ENCODE peak calls at places on chromosomes 6 and 20, in five cellular contexts. V is pancreas, D is cardiac muscle cell, Z is ovary, X is hepatocyte. J is an unnamed sample.
A peak's percentile ranks its signal among the peaks of the same experiment; 100 is the strongest.

GRCh38 chr6:129893513-129894098 is 32.5 kb upstream of the TMEM244 start:
- DNase-seq in Z (no peak), D (no peak), X (peak; percentile 9), V (no peak), J (no peak)

GRCh38 chr20:45427236-45428149 is 11.6 kb downstream of the PIGT start:
- DNase-seq in V (peak; percentile 60), Z (no peak), X (peak; percentile 64), D (no peak), J (no peak)

GRCh38 chr6:122616877-122617276 is 6.7 kb downstream of the PKIB start:
- DNase-seq in Z (no peak), X (no peak), D (no peak), V (no peak), J (no peak)

GRCh38 chr6:157056275-157056674 is 267.0 kb downstream of the TMEM242 start:
- DNase-seq in Z (no peak), X (no peak), D (no peak), V (no peak), J (no peak)

GRCh38 chr6:26327450-26328264 is 37.3 kb upstream of the BTN3A2 start:
- DNase-seq in X (peak; percentile 86), V (peak; percentile 23), D (no peak), Z (no peak), J (no peak)

GRCh38 chr6:24460966-24461365 is 28.4 kb downstream of the GPLD1 start:
- DNase-seq in X (no peak), V (no peak), D (no peak), Z (no peak), J (no peak)

GRCh38 chr6:141426400-141426980 is 706.2 kb upstream of the GJE1 start:
- DNase-seq in D (no peak), V (no peak), X (no peak), Z (no peak), J (no peak)

GRCh38 chr6:155493694-155494143 is 38.1 kb upstream of the NOX3 start:
- DNase-seq in Z (peak; percentile 69), X (peak; percentile 81), D (no peak), V (no peak), J (peak; percentile 91)

GRCh38 chr6:157097255-157097936 is 225.9 kb downstream of the TMEM242 start:
- DNase-seq in D (peak; percentile 44), V (no peak), Z (no peak), X (no peak), J (no peak)

DNA sequence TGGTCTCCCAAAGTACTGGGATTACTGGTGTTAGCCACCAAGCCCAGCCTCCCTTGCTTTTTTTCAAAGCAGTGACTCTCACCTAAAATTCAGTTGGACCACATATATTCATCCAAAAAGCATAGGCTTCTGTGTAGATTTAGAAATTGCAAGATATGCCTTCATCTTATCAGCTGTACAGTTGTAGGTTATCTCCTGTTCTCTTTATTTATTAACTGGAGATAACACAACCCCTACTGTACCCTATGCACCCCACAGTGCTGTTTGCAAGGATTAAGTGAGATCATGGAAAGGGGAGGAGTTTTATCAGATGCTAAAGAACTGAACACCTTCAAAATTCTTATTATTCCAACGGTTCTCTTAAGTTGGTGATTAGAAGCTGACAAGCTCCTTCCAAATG is 164.4 kb upstream of the JARID2 start:
- DNase-seq in X (peak; percentile 46), V (no peak), Z (no peak), D (no peak), J (no peak)
- TF ChIP-seq CTCF in X (no peak), V (no peak), Z (no peak), D (no peak), J (no peak)

GRCh38 chr6:138541793-138542481 is 42.6 kb upstream of the NHSL1 start:
- DNase-seq in V (no peak), X (no peak), Z (no peak), D (no peak), J (no peak)
- H3K4me1 ChIP-seq in V (peaks cover 13% of the 10 kb centered on the region), X (peaks cover 59% of the 10 kb centered on the region), Z (peaks cover 6% of the 10 kb centered on the region), D (peaks cover 50% of the 10 kb centered on the region), J (peaks cover 7% of the 10 kb centered on the region)

GRCh38 chr6:167676666-167677421 is 149.9 kb upstream of the AFDN start:
- DNase-seq in Z (no peak), D (no peak), X (peak; percentile 48), V (no peak), J (no peak)
- H3K27ac ChIP-seq in Z (no peak overlapping the region), D (no peak overlapping the region), X (peak overlapping the region; percentile 93), V (peak overlapping the region; percentile 73), J (no peak overlapping the region)

GRCh38 chr6:105746539-105746938 is 339.6 kb upstream of the PRDM1 start:
- DNase-seq in D (no peak), Z (no peak), X (no peak), V (no peak), J (no peak)
- TF ChIP-seq CTCF in D (no peak), Z (no peak), X (no peak), V (no peak), J (no peak)

GRCh38 chr20:21633829-21634228 is 71.6 kb upstream of the PAX1 start:
- DNase-seq in X (no peak), Z (no peak), V (no peak), D (no peak), J (no peak)
- H3K4me1 ChIP-seq in X (no peaks in the 10 kb centered on the region), Z (no peaks in the 10 kb centered on the region), V (no peaks in the 10 kb centered on the region), D (no peaks in the 10 kb centered on the region), J (no peaks in the 10 kb centered on the region)

DNA sequence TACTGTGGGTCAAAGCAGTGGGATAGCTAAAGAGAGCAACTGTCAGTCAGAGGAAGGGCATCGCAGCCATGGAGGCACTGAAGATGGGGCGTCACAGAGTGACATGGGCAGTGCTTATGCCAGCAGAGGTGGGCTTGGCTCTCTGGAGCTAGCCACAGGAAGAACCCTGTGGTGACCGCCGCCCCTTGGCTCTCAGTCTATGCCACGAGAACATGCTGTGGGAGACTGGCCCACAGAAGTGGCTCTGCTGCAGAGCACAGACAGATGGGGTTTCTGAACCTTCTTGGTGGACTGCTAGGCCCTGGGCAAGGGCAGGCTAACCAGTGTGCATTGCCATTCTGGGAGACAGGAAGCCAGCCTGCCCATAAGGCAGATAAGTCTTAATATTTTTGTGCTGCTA is 290.0 kb upstream of the SUPT3H start:
- DNase-seq in Z (no peak), D (no peak), V (no peak), X (no peak), J (no peak)
- H3K27ac ChIP-seq in Z (no peak overlapping the region), D (no peak overlapping the region), V (no peak overlapping the region), X (no peak overlapping the region), J (no peak overlapping the region)

GRCh38 chr20:48933017-48933766 is 11.7 kb downstream of the ARFGEF2 start:
- DNase-seq in V (no peak), D (no peak), Z (no peak), X (peak; percentile 18), J (no peak)
- TF ChIP-seq CTCF in V (no peak), D (no peak), Z (no peak), X (no peak), J (peak; percentile 21)

GRCh38 chr6:162068340-162068739 is 659.2 kb downstream of the PRKN start:
- DNase-seq in X (no peak), V (no peak), D (no peak), Z (no peak), J (no peak)

GRCh38 chr6:162058281-162058875 is 669.2 kb downstream of the PRKN start:
- DNase-seq in X (peak; percentile 82), V (peak; percentile 88), D (no peak), Z (no peak), J (no peak)

GRCh38 chr6:162063666-162064065 is 663.9 kb downstream of the PRKN start:
- DNase-seq in Z (no peak), X (no peak), D (no peak), V (no peak), J (no peak)
- H3K4me1 ChIP-seq in Z (no peaks in the 10 kb centered on the region), X (no peaks in the 10 kb centered on the region), D (peaks cover 20% of the 10 kb centered on the region), V (peaks cover 5% of the 10 kb centered on the region), J (no peaks in the 10 kb centered on the region)

J was measured in foreskin keratinocyte.